ENCODE peak calls at places on chromosomes 5 and 9, in five cellular contexts. N, D, F, A and R are unnamed samples.

GRCh38 chr5:38473008-38473407 is 83.4 kb downstream of the LIFR start:
- DNase-seq in F (no peak), D (no peak), A (no peak), N (no peak), R (no peak)

GRCh38 chr5:4082966-4083564 is 487.4 kb downstream of the IRX1 start:
- DNase-seq in N (no peak), D (no peak), F (no peak), A (no peak), R (no peak)

GRCh38 chr9:93064392-93065124 is 6.1 kb downstream of the SUSD3 start:
- DNase-seq in F (no peak), A (no peak), D (no peak), N (no peak), R (no peak)

GRCh38 chr9:78786794-78787193 is 489.9 kb downstream of the PSAT1 start:
- DNase-seq in D (no peak), N (peak; percentile 75), A (no peak), F (no peak), R (no peak)

GRCh38 chr9:22452415-22453010 is 5.9 kb downstream of the DMRTA1 start:
- DNase-seq in A (no peak), F (no peak), N (peak; percentile 29), D (peak; percentile 51), R (no peak)

GRCh38 chr5:1503301-1504243 is 20.2 kb downstream of the LPCAT1 start:
- DNase-seq in A (no peak), N (no peak), D (no peak), F (no peak), R (no peak)

GRCh38 chr9:97514531-97514930 is 13.1 kb downstream of the TMOD1 start:
- DNase-seq in F (no peak), A (no peak), D (no peak), N (no peak), R (no peak)

GRCh38 chr9:129595903-129596540 is 24.9 kb downstream of the C9orf50 start:
- DNase-seq in D (no peak), A (no peak), F (no peak), N (no peak), R (no peak)

GRCh38 chr5:167798427-167798826 is 493.0 kb upstream of the WWC1 start:
- DNase-seq in N (no peak), D (no peak), F (no peak), A (no peak), R (no peak)

GRCh38 chr5:11292648-11293356 is 531.8 kb upstream of the DAP start:
- DNase-seq in D (no peak), A (no peak), F (no peak), N (no peak), R (no peak)

GRCh38 chr9:126412945-126413344 is 86.3 kb downstream of the MVB12B start:
- DNase-seq in D (no peak), A (no peak), N (no peak), F (no peak), R (no peak)

GRCh38 chr9:126411225-126411947 is 84.8 kb downstream of the MVB12B start:
- DNase-seq in N (no peak), A (no peak), D (no peak), F (no peak), R (no peak)

GRCh38 chr9:126411948-126412284 is 85.3 kb downstream of the MVB12B start:
- DNase-seq in A (no peak), N (no peak), D (no peak), F (no peak), R (no peak)

GRCh38 chr9:126407125-126407870 is 80.7 kb downstream of the MVB12B start:
- DNase-seq in N (peak; percentile 20), F (no peak), A (no peak), D (no peak), R (no peak)

GRCh38 chr9:126410229-126410628 is 83.6 kb downstream of the MVB12B start:
- DNase-seq in N (no peak), D (no peak), A (no peak), F (no peak), R (no peak)
- TF ChIP-seq CTCF in N (no peak), D (no peak), A (no peak), F (no peak), R (no peak)

DNA sequence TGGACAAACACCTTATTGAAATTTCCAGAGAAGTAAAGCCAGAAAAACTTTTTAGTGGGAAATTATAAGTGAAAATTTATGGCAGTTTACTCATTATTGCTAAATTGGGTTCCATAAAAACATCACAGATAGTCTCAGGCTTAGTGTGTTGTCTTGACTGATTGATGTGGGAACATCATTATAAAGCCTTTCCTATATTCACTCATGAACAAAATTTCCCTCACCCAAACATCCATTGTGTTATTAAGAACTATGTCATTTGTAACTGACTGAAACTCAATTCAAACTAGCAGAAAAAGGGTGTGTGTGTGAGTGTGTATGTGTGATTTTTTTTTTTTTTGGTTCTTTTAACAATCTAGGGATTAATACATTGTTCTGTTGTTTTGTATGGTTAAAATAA is 143.7 kb upstream of the SEMA6A start:
- DNase-seq in F (no peak), D (no peak), A (no peak), N (no peak), R (no peak)
- TF ChIP-seq CTCF in F (no peak), D (no peak), A (no peak), N (no peak), R (no peak)

GRCh38 chr5:85108471-85108870 is 723.8 kb upstream of the EDIL3 start:
- DNase-seq in D (no peak), F (no peak), N (no peak), A (no peak), R (no peak)
- TF ChIP-seq CTCF in D (peak; percentile 13), F (no peak), N (peak; percentile 10), A (no peak), R (peak; percentile 54)

DNA sequence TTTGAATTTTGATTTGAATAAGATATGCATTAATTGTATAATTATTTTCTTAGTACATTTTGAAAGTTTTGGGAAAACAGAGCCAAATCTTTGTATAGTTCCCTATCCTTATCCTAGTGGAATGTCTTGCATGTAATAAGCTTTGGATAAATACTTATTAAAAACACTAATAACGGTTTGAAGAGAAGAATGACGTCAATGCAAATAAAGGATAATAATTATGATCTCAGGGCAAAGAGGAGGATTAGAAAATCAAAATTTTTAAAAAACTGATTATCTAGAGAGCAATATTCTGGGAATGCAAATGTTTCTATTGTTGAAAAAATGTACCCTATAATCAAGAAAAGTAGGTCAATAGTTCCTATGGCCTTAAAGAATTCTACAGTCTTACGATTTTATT is 22.1 kb downstream of the TYRP1 start:
- DNase-seq in F (no peak), D (no peak), A (no peak), N (no peak), R (no peak)
- TF ChIP-seq CTCF in F (no peak), D (no peak), A (no peak), N (no peak), R (no peak)

DNA sequence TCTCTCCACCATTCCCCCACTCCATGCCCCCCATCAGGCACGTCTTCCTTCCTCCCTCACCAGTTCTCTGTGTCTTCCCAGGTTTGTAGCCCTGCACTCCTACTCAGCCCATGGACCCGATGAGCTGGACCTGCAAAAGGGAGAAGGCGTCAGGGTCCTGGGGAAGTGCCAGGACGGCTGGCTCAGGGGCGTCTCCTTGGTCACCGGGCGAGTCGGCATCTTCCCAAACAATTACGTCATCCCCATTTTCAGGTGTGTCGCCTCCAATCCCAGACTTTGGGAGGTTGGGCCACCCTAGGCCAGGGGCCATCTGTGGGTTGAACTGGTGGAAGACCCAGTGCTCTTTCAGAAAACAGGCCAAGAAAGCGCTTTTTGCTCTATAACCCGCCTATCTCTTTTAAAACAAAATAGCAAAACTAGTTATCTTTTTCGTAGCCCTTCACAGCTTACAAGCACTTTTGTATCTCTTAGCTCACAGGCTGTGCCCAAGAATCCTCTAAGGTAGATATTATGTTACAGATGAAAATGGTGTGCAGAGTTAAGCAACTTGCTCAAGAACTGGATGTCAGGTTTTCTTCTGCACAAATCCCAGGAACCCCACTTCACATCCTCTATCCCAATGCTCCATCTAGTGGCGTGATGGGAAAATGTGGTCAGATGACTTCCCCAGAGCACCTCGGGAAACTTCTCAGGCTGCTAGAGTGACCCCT is 56.2 kb downstream of the PLAC8L1 start:
- DNase-seq in F (no peak), A (peak; percentile 44), N (peak; percentile 70), D (peak; percentile 65), R (no peak)
- TF ChIP-seq CTCF in F (peak; percentile 53), A (peak; percentile 80), N (peak; percentile 90), D (peak; percentile 73), R (peak; percentile 83)

DNA sequence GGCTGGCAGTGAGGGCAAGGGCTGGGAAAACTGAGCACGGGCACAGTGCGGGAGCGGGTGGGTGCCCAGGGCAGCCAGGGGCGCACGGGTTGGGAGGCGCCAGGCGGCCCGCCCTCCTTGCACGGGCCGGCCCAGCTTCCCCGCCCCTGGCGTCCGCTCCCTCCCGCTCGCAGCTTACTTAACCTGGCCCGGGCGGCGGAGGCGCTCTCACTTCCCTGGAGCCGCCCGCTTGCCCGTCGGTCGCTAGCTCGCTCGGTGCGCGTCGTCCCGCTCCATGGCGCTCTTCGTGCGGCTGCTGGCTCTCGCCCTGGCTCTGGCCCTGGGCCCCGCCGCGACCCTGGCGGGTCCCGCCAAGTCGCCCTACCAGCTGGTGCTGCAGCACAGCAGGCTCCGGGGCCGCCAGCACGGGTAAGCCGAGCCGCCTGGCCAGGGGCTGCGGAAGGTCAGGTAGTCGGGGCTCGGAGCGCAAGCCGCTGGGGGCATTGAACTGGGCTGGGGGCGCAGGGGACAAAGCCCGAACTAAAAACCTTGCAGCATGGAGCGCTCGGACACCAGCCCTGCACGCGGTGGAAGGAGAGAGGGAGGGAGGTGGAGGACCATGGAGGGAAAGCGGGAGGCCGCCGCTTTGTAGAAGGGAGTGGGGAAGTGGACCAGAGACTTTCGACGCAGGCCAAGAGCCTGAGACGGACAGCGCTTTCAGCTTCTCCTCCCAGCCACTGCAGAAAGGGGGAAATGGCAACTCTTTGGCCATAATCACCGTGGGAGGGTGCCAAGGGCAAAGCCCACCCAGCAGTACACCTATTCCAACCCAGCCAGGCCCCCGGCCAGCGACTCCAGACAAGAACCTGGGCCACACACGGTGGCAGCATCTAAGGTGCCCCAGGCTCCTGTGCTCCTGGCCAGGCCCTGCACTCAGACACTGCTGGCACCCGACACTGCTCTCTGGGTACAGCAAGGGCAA is at the start of gene TGFBI:
- DNase-seq in F (peak; percentile 88), N (peak; percentile 42), A (no peak), D (peak; percentile 79), R (no peak)
- TF ChIP-seq CTCF in F (no peak), N (peak; percentile 45), A (no peak), D (no peak), R (peak; percentile 11)